ENCODE peak calls at places on chromosome 4, in six cellular contexts. One of them, this sample, is unnamed.
A peak's percentile ranks its signal among the peaks of the same experiment; 100 is the strongest.

GRCh38 chr4:141213550-141213991 is 7.1 kb upstream of the ZNF330 start:
- DNase-seq in osteocyte: no peak
- DNase-seq in breast epithelium: no peak
- DNase-seq in neural progenitor cell: no peak
- DNase-seq in naive thymus-derived CD8-positive, alpha-beta T cell: no peak
- DNase-seq in adipocyte: no peak
- DNase-seq in this sample: no peak

GRCh38 chr4:73446336-73446938 is 10.4 kb downstream of the AFP start:
- DNase-seq in osteocyte: no peak
- DNase-seq in breast epithelium: no peak
- DNase-seq in neural progenitor cell: peak; percentile 69
- DNase-seq in naive thymus-derived CD8-positive, alpha-beta T cell: peak; percentile 8
- DNase-seq in adipocyte: peak; percentile 69
- DNase-seq in this sample: peak; percentile 12

GRCh38 chr4:87502580-87503238 is 26.5 kb downstream of the SPARCL1 start:
- DNase-seq in osteocyte: no peak
- DNase-seq in breast epithelium: no peak
- DNase-seq in neural progenitor cell: no peak
- DNase-seq in naive thymus-derived CD8-positive, alpha-beta T cell: no peak
- DNase-seq in adipocyte: no peak
- DNase-seq in this sample: no peak

GRCh38 chr4:101232074-101232776 is 115.1 kb downstream of the PPP3CA start:
- DNase-seq in osteocyte: peak; percentile 84
- DNase-seq in breast epithelium: no peak
- DNase-seq in neural progenitor cell: no peak
- DNase-seq in naive thymus-derived CD8-positive, alpha-beta T cell: no peak
- DNase-seq in adipocyte: peak; percentile 80
- DNase-seq in this sample: no peak

GRCh38 chr4:17132226-17132625 is 233.8 kb upstream of the LDB2 start:
- DNase-seq in osteocyte: no peak
- DNase-seq in breast epithelium: no peak
- DNase-seq in neural progenitor cell: no peak
- DNase-seq in naive thymus-derived CD8-positive, alpha-beta T cell: no peak
- DNase-seq in adipocyte: no peak
- DNase-seq in this sample: no peak

GRCh38 chr4:74317616-74318256 is 9.5 kb downstream of the EPGN start:
- DNase-seq in osteocyte: no peak
- DNase-seq in breast epithelium: no peak
- DNase-seq in neural progenitor cell: no peak
- DNase-seq in naive thymus-derived CD8-positive, alpha-beta T cell: no peak
- DNase-seq in adipocyte: peak; percentile 54
- DNase-seq in this sample: no peak

GRCh38 chr4:1171306-1172227 is 816 bp downstream of the SPON2 start:
- DNase-seq in osteocyte: peak; percentile 85
- DNase-seq in breast epithelium: no peak
- DNase-seq in neural progenitor cell: peak; percentile 70
- DNase-seq in naive thymus-derived CD8-positive, alpha-beta T cell: peak; percentile 52
- DNase-seq in adipocyte: no peak
- DNase-seq in this sample: peak; percentile 69

GRCh38 chr4:26458104-26458503 is 32.2 kb downstream of the CCKAR start:
- DNase-seq in osteocyte: peak; percentile 46
- DNase-seq in breast epithelium: no peak
- DNase-seq in neural progenitor cell: no peak
- DNase-seq in naive thymus-derived CD8-positive, alpha-beta T cell: no peak
- DNase-seq in adipocyte: peak; percentile 20
- DNase-seq in this sample: no peak

GRCh38 chr4:83558693-83559092 is 22.8 kb downstream of the GPAT3 start:
- DNase-seq in osteocyte: no peak
- DNase-seq in breast epithelium: no peak
- DNase-seq in neural progenitor cell: no peak
- DNase-seq in naive thymus-derived CD8-positive, alpha-beta T cell: no peak
- DNase-seq in adipocyte: peak; percentile 54
- DNase-seq in this sample: no peak

GRCh38 chr4:69749771-69750170 is 10.6 kb downstream of the SULT1B1 start:
- DNase-seq in osteocyte: no peak
- DNase-seq in breast epithelium: no peak
- DNase-seq in neural progenitor cell: no peak
- DNase-seq in naive thymus-derived CD8-positive, alpha-beta T cell: no peak
- DNase-seq in adipocyte: peak; percentile 47
- DNase-seq in this sample: no peak

This sample was measured in CD4-positive, CD25-positive, alpha-beta regulatory T cell.